ENCODE peak calls at places on chromosomes 6 and 20, in eight cellular contexts. T is NCI-H1694 treated with DMSO at 0.1 percent for 48 hours, J is RWPE1, B is LHCN-M2, A is ACHN, M is HCEC 1CT, D is sciatic nerve, I is psoas muscle. Q is an unnamed sample.

GRCh38 chr6:81789303-81789702 is 36.8 kb upstream of the TENT5A start:
- DNase-seq in T (no peak), J (no peak), B (no peak), A (no peak), M (no peak), D (no peak), I (no peak), Q (no peak)

GRCh38 chr20:36631651-36632050 is 14.3 kb downstream of the SLA2 start:
- DNase-seq in T (no peak), J (no peak), B (no peak), A (no peak), M (no peak), D (no peak), I (no peak), Q (peak; percentile 28)

GRCh38 chr6:37173573-37174195 is 3.7 kb downstream of the PIM1 start:
- DNase-seq in T (no peak), J (no peak), B (no peak), A (no peak), M (no peak), D (no peak), I (no peak), Q (no peak)

GRCh38 chr6:163645560-163645959 is 231.0 kb downstream of the QKI start:
- DNase-seq in T (no peak), J (peak; percentile 77), B (no peak), A (no peak), M (no peak), D (no peak), I (no peak), Q (no peak)

GRCh38 chr6:104325341-104326172 is 534.2 kb downstream of the HACE1 start:
- DNase-seq in T (peak; percentile 13), J (peak; percentile 27), B (peak; percentile 8), A (peak; percentile 5), M (peak; percentile 5), D (no peak), I (no peak), Q (no peak)

GRCh38 chr20:49510562-49511117 is 28.2 kb upstream of the KCNB1 start:
- DNase-seq in T (no peak), J (no peak), B (peak; percentile 98), A (peak; percentile 64), M (peak; percentile 81), D (peak; percentile 81), I (peak; percentile 93), Q (peak; percentile 83)

GRCh38 chr20:9071976-9072726 is 3.3 kb downstream of the PLCB4 start:
- DNase-seq in T (no peak), J (no peak), B (peak; percentile 30), A (no peak), M (peak; percentile 33), D (no peak), I (no peak), Q (peak; percentile 43)

GRCh38 chr6:166262738-166263515 is 45.3 kb downstream of the PRR18 start:
- DNase-seq in T (no peak), J (no peak), B (no peak), A (no peak), M (no peak), D (no peak), I (no peak), Q (no peak)

GRCh38 chr6:131135244-131136020 is at the start of gene AKAP7:
- DNase-seq in T (no peak), J (peak; percentile 60), B (peak; percentile 72), A (peak; percentile 64), M (peak; percentile 58), D (peak; percentile 82), I (peak; percentile 89), Q (peak; percentile 39)

GRCh38 chr20:45968081-45968671 is 3.8 kb downstream of the ZNF335 start:
- DNase-seq in T (no peak), J (no peak), B (peak; percentile 45), A (no peak), M (no peak), D (peak; percentile 51), I (peak; percentile 72), Q (no peak)

GRCh38 chr6:160999508-160999907 is 7.9 kb downstream of the MAP3K4 start:
- DNase-seq in T (no peak), J (no peak), B (no peak), A (no peak), M (no peak), D (no peak), I (no peak), Q (no peak)

GRCh38 chr6:473759-474453 is 82.4 kb downstream of the IRF4 start:
- DNase-seq in T (no peak), J (no peak), B (no peak), A (no peak), M (no peak), D (no peak), I (no peak), Q (no peak)

GRCh38 chr20:12815369-12815768 is 193.4 kb upstream of the SPTLC3 start:
- DNase-seq in T (no peak), J (no peak), B (no peak), A (no peak), M (no peak), D (no peak), I (no peak), Q (no peak)

GRCh38 chr6:7541175-7542064 is at the start of gene DSP:
- DNase-seq in T (peak; percentile 56), J (peak; percentile 79), B (peak; percentile 4), A (peak; percentile 37), M (no peak), D (no peak), I (peak; percentile 51), Q (no peak)

Q was measured in IMR-90.